ENCODE peak calls at places on chromosomes 2 and 18, in four cellular contexts. Q, D, Z and R are unnamed samples.

GRCh38 chr2:109351164-109351756 is 222.3 kb downstream of the SH3RF3 start:
- DNase-seq in D (no peak), Q (no peak), Z (peak), R (no peak)

GRCh38 chr2:38345323-38346038 is 31.6 kb downstream of the ATL2 start:
- DNase-seq in D (no peak), Q (no peak), Z (no peak), R (no peak)

GRCh38 chr2:15069149-15069548 is 436.6 kb downstream of the LRATD1 start:
- DNase-seq in D (no peak), Z (no peak), Q (no peak), R (no peak)

GRCh38 chr18:67735506-67735905 is 219.0 kb upstream of the DSEL start:
- DNase-seq in D (no peak), Q (no peak), Z (no peak), R (no peak)

GRCh38 chr2:188079176-188079575 is 212.5 kb upstream of the GULP1 start:
- DNase-seq in Z (no peak), D (no peak), Q (no peak), R (no peak)

GRCh38 chr2:143808166-143808565 is 678.9 kb downstream of the ARHGAP15 start:
- DNase-seq in D (no peak), Q (no peak), Z (no peak), R (no peak)

GRCh38 chr2:235418918-235419317 is 74.9 kb upstream of the AGAP1 start:
- DNase-seq in Z (no peak), D (no peak), Q (no peak), R (no peak)

GRCh38 chr18:29254123-29254522 is 1077.2 kb upstream of the CDH2 start:
- DNase-seq in D (no peak), Q (no peak), Z (no peak), R (no peak)

GRCh38 chr18:23587220-23587642 is 925 bp upstream of the NPC1 start:
- DNase-seq in Q (no peak), Z (no peak), D (no peak), R (no peak)

GRCh38 chr2:16552202-16552601 is 113.4 kb downstream of the CYRIA start:
- DNase-seq in D (no peak), Q (no peak), Z (no peak), R (no peak)

GRCh38 chr18:73549236-73549635 is 598.4 kb downstream of the FBXO15 start:
- DNase-seq in D (no peak), Q (no peak), Z (no peak), R (no peak)

GRCh38 chr18:34002130-34002529 is 222.6 kb downstream of the NOL4 start:
- DNase-seq in D (no peak), Q (no peak), Z (no peak), R (no peak)

GRCh38 chr2:236177967-236178909 is 10.1 kb upstream of the GBX2 start:
- DNase-seq in Q (peak), Z (no peak), D (peak), R (peak)

GRCh38 chr2:146701183-146701582 is 1143.6 kb upstream of the ACVR2A start:
- DNase-seq in Q (peak), D (no peak), Z (no peak), R (no peak)

GRCh38 chr2:213726101-213726500 is 441.8 kb downstream of the SPAG16 start:
- DNase-seq in Q (no peak), Z (no peak), D (no peak), R (no peak)

GRCh38 chr2:213723707-213724106 is 439.4 kb downstream of the SPAG16 start:
- DNase-seq in Q (no peak), D (no peak), Z (no peak), R (no peak)

GRCh38 chr2:213722564-213722963 is 438.3 kb downstream of the SPAG16 start:
- DNase-seq in D (no peak), Z (no peak), Q (no peak), R (no peak)

GRCh38 chr2:213723051-213723560 is 438.8 kb downstream of the SPAG16 start:
- DNase-seq in Q (no peak), D (no peak), Z (no peak), R (no peak)
- TF ChIP-seq CTCF in Q (no peak), D (no peak), Z (no peak), R (no peak)

GRCh38 chr2:120305296-120305695 is 40.6 kb upstream of the INHBB start:
- DNase-seq in Q (no peak), D (peak), Z (no peak), R (no peak)
- TF ChIP-seq CTCF in Q (no peak), D (no peak), Z (no peak), R (no peak)

DNA sequence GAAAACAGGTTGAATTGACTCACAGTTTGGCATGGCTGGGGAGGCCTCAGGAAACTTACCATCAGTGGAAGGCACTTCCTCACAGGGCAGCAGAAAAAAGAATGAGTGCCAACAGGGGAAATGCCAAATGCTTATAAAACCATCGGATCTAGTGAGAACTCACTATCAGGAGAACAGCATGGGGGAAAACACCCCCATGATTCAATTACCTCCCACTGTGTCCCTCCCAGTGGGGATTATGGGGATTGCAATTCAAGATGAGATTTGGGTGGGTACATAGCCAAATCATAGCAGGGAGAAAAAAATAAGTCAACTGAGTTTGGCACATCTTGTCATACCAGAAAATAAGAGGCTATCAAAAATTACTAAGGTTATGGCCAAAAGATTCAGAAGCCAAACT is 96.3 kb downstream of the TRIP12 start:
- DNase-seq in D (no peak), Z (no peak), Q (no peak), R (no peak)
- TF ChIP-seq CTCF in D (no peak), Z (no peak), Q (no peak), R (peak)

GRCh38 chr2:159119652-159120257 is 151.3 kb downstream of the TANC1 start:
- DNase-seq in D (no peak), Z (no peak), Q (no peak), R (no peak)

GRCh38 chr2:159118115-159118858 is 149.8 kb downstream of the TANC1 start:
- DNase-seq in Q (peak), D (peak), Z (peak), R (peak)

GRCh38 chr2:159117658-159118057 is 149.2 kb downstream of the TANC1 start:
- DNase-seq in Z (no peak), Q (no peak), D (no peak), R (no peak)

GRCh38 chr2:159116922-159117321 is 148.5 kb downstream of the TANC1 start:
- DNase-seq in D (no peak), Z (no peak), Q (no peak), R (no peak)

GRCh38 chr2:159118859-159119510 is 150.5 kb downstream of the TANC1 start:
- DNase-seq in Q (no peak), Z (no peak), D (no peak), R (no peak)
- TF ChIP-seq CTCF in Q (no peak), Z (peak), D (no peak), R (peak)

GRCh38 chr2:182666674-182667320 is 49.3 kb upstream of the DNAJC10 start:
- DNase-seq in Q (peak), D (peak), Z (peak), R (no peak)
- TF ChIP-seq CTCF in Q (no peak), D (peak), Z (peak), R (peak)

DNA sequence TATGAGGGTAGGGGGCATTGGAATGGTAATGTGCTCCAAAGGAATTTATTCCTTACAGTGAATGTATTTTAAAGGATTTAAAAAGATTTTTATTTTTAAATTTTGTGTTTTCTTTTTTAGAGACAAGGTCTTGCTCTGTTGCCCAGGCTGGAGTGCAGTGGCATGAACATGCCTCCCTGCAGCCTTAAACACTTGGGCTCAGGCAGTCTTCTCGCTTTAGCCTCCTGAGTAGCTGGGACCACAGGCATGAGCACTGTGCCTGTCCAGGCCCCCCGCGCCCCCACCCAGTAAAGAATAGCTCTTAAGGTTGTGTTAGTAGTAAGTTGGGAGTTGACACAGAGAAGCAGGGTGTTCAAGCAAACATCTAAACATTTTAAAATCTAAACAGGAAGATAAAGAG is 36.6 kb downstream of the PHLPP1 start:
- DNase-seq in D (no peak), Z (no peak), Q (no peak), R (no peak)
- TF ChIP-seq CTCF in D (no peak), Z (no peak), Q (no peak), R (no peak)